ENCODE peak calls at places on chromosomes 5 and 9, in four cellular contexts. Y is HepG2, V is SK-N-SH, C is K562. K is an unnamed sample.

GRCh38 chr5:139394654-139395566 is at the start of gene PROB1:
- DNase-seq in C (no peak), V (no peak), Y (no peak), K (no peak)

GRCh38 chr9:90007516-90008430 is 403.0 kb downstream of the GADD45G start:
- DNase-seq in Y (no peak), V (no peak), C (no peak), K (no peak)

GRCh38 chr5:74916831-74917710 is 50.9 kb upstream of the FAM169A start:
- DNase-seq in V (no peak), Y (peak), C (no peak), K (no peak)

GRCh38 chr5:173767580-173768266 is 120.4 kb upstream of the CPEB4 start:
- DNase-seq in V (no peak), Y (peak), C (no peak), K (no peak)

GRCh38 chr5:36389245-36389644 is 87.5 kb upstream of the RANBP3L start:
- DNase-seq in V (no peak), C (peak), Y (no peak), K (no peak)

GRCh38 chr5:150286820-150287219 is 2.8 kb downstream of the CAMK2A start:
- DNase-seq in C (peak), V (peak), Y (peak), K (no peak)

GRCh38 chr5:179795863-179796833 is 2.4 kb downstream of the LTC4S start:
- DNase-seq in Y (peak), V (peak), C (no peak), K (peak)

GRCh38 chr5:178205010-178205748 is 846 bp downstream of the HNRNPAB start:
- DNase-seq in Y (peak), V (peak), C (peak), K (no peak)

GRCh38 chr9:34929506-34930102 is 28.5 kb upstream of the PHF24 start:
- DNase-seq in V (peak), Y (peak), C (peak), K (no peak)

GRCh38 chr9:34928921-34929320 is 29.2 kb upstream of the PHF24 start:
- DNase-seq in V (no peak), C (no peak), Y (peak), K (no peak)

DNA sequence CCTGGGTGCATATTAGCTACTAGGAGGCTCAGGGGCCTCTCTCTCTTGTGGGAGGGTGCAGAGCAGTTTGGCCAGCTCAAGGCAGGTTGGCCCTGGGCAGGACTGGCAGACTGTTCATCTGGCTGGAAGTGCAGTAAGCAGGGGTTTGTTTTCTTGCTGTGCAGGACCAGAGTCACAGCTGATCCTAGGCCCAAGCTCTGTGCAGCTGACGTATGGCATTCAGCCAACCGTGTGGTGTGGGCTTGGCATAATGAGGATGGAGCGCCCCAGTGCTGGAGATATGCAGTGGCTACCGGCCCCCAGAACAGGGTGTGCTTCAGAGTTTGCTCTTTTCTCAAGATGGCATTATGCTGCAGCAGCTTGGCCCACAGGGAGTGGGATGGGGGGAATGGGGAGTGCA is 31.0 kb upstream of the PHF24 start:
- DNase-seq in C (no peak), Y (no peak), V (no peak), K (no peak)
- TF ChIP-seq NFIC in C (no peak), Y (no peak), V (no peak), K (no peak)

GRCh38 chr9:94610181-94610591 is 16.6 kb upstream of the FBP2 start:
- DNase-seq in V (peak), Y (no peak), C (no peak), K (no peak)
- TF ChIP-seq JUND in V (no peak), Y (no peak), C (no peak), K (no peak)

GRCh38 chr9:112885324-112885723 is 5.4 kb downstream of the SLC46A2 start:
- DNase-seq in C (no peak), Y (no peak), V (no peak), K (no peak)

GRCh38 chr9:112886351-112886750 is 4.3 kb downstream of the SLC46A2 start:
- DNase-seq in C (no peak), V (no peak), Y (no peak), K (no peak)

GRCh38 chr9:112884721-112885120 is 6.0 kb downstream of the SLC46A2 start:
- DNase-seq in C (no peak), Y (no peak), V (no peak), K (no peak)

GRCh38 chr9:112890106-112891081 is at the start of gene SLC46A2:
- DNase-seq in Y (no peak), V (peak), C (no peak), K (no peak)

GRCh38 chr9:112887377-112887776 is 3.3 kb downstream of the SLC46A2 start:
- DNase-seq in Y (peak), C (peak), V (no peak), K (no peak)
- TF ChIP-seq NFIC in Y (no peak), C (no peak), V (no peak), K (no peak)

GRCh38 chr5:169971780-169972179 is 8.5 kb downstream of the INSYN2B start:
- DNase-seq in C (no peak), V (no peak), Y (no peak), K (no peak)

GRCh38 chr5:169970334-169970733 is 10.0 kb downstream of the INSYN2B start:
- DNase-seq in C (no peak), V (no peak), Y (no peak), K (no peak)

GRCh38 chr5:169974121-169974770 is 6.0 kb downstream of the INSYN2B start:
- DNase-seq in C (no peak), V (no peak), Y (no peak), K (no peak)

DNA sequence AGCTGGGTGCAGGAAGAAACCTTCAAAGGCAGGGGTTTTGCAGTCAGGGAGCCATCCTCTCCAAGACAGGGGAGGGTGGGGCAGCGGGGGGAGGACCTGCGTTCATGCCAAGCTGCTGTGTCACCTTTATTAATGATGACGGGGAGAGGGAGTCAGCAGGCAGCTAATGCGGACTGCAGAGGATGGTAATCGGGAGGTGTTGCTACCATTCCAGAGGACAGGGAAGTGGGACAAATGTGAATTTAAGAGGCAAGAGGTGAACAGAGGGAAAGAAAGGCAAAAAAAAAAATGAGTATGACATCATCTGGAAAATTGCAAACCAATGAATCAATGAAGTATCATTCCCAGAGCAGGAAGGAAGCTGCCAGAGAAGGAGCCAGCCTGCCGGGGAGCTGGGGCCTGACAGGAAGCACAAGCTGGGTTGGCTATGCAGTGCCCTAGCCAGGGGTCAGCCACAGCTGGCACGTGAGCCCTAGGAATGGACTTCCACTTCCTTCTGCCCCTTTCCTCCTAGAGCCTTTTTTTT is 9.3 kb downstream of the INSYN2B start:
- DNase-seq in V (peak), Y (no peak), C (no peak), K (no peak)
- TF ChIP-seq JUND in V (peak), Y (no peak), C (no peak), K (no peak)

K was measured in GM12878.